ENCODE peak calls at places on chromosomes 6 and 20, in nine cellular contexts. G is mucosa of descending colon; M is adrenal gland; B is aorta; J is stimulated activated CD4-positive, alpha-beta T cell treated with anti-CD3 and anti-CD28 coated beads, Interleukin-12 subunit alpha, Interleukin-12 subunit beta, amount 100 ng/mL, for 4 hours; X is GM23338; P is T-helper 9 cell; N is astrocyte of the spinal cord; Z is stimulated activated CD8-positive, alpha-beta memory T cell treated with anti-CD3 and anti-CD28 coated beads, Interleukin-4, amount 100 ng/mL, for 4 hours. R is an unnamed sample.

GRCh38 chr20:62259294-62259565 is 20.9 kb downstream of the OSBPL2 start:
- DNase-seq in P (no peak), J (no peak), B (no peak), G (no peak), X (no peak), Z (no peak), M (no peak), N (no peak), R (no peak)

GRCh38 chr6:105164418-105164817 is 15.4 kb downstream of the POPDC3 start:
- DNase-seq in B (no peak), G (no peak), P (no peak), X (no peak), J (no peak), N (peak; percentile 16), Z (no peak), M (no peak), R (no peak)

GRCh38 chr20:44954198-44954597 is 6.0 kb downstream of the TOMM34 start:
- DNase-seq in B (no peak), Z (no peak), M (no peak), J (no peak), X (no peak), P (no peak), G (no peak), N (no peak), R (no peak)

GRCh38 chr20:55086421-55086820 is 611.0 kb downstream of the DOK5 start:
- DNase-seq in Z (no peak), X (no peak), G (no peak), N (no peak), P (no peak), B (no peak), M (no peak), J (no peak), R (no peak)

GRCh38 chr6:169073311-169073710 is 180.3 kb downstream of the THBS2 start:
- DNase-seq in M (no peak), B (no peak), G (no peak), X (no peak), J (no peak), N (peak; percentile 91), P (no peak), Z (no peak), R (no peak)

GRCh38 chr6:102553214-102553613 is 1159.7 kb downstream of the GRIK2 start:
- DNase-seq in M (no peak), Z (no peak), N (no peak), B (no peak), P (no peak), X (no peak), J (no peak), G (no peak), R (no peak)

GRCh38 chr6:15400572-15401004 is 154.7 kb downstream of the JARID2 start:
- DNase-seq in N (peak; percentile 32), X (peak; percentile 64), Z (no peak), J (no peak), B (peak; percentile 79), P (no peak), M (peak; percentile 73), G (peak; percentile 49), R (no peak)

GRCh38 chr6:156976144-156977088 is 199.2 kb downstream of the ARID1B start:
- DNase-seq in B (no peak), N (peak; percentile 63), J (no peak), X (peak; percentile 35), M (peak; percentile 46), Z (no peak), G (no peak), P (no peak), R (no peak)

GRCh38 chr6:33508935-33509926 is 54.9 kb downstream of the ZBTB9 start:
- DNase-seq in G (peak; percentile 4), X (peak; percentile 68), M (peak; percentile 12), N (no peak), J (no peak), B (no peak), P (no peak), Z (no peak), R (no peak)

GRCh38 chr6:53744321-53744720 is 50.5 kb upstream of the LRRC1 start:
- DNase-seq in Z (no peak), X (no peak), N (no peak), J (no peak), M (no peak), B (no peak), G (no peak), P (no peak), R (no peak)

GRCh38 chr6:106540907-106541306 is 88.4 kb downstream of the RTN4IP1 start:
- DNase-seq in G (no peak), Z (no peak), N (no peak), P (no peak), B (no peak), M (no peak), X (no peak), J (no peak), R (no peak)

GRCh38 chr6:98747960-98748359 is 86.4 kb upstream of the POU3F2 start:
- DNase-seq in G (no peak), X (no peak), N (no peak), J (no peak), B (no peak), P (no peak), Z (no peak), M (no peak), R (no peak)

GRCh38 chr20:40339661-40340449 is 349.2 kb downstream of the MAFB start:
- DNase-seq in G (peak; percentile 25), X (no peak), M (peak; percentile 68), J (no peak), B (no peak), P (no peak), N (no peak), Z (no peak), R (no peak)

GRCh38 chr6:43913388-43914271 is 143.6 kb downstream of the VEGFA start:
- DNase-seq in B (no peak), Z (no peak), P (no peak), M (no peak), J (no peak), X (no peak), G (peak; percentile 59), N (no peak), R (no peak)

GRCh38 chr6:34273242-34273805 is 24.5 kb upstream of the SMIM29 start:
- DNase-seq in N (peak; percentile 5), G (no peak), Z (no peak), X (no peak), J (no peak), B (no peak), P (no peak), M (peak; percentile 61), R (no peak)

GRCh38 chr6:5634525-5634924 is 372.2 kb downstream of the NRN1 start:
- DNase-seq in M (no peak), N (no peak), B (no peak), G (no peak), Z (no peak), X (no peak), P (no peak), J (no peak), R (no peak)

GRCh38 chr6:75446278-75446880 is 47.2 kb downstream of the FILIP1 start:
- DNase-seq in M (no peak), N (no peak), P (no peak), B (no peak), Z (no peak), J (no peak), X (no peak), G (no peak), R (no peak)

GRCh38 chr6:126475449-126475848 is 135.5 kb downstream of the CENPW start:
- DNase-seq in X (no peak), P (no peak), B (no peak), M (no peak), G (no peak), N (no peak), Z (no peak), J (no peak), R (no peak)

GRCh38 chr6:121161881-121162280 is 172.4 kb downstream of the TBC1D32 start:
- DNase-seq in B (no peak), J (no peak), M (no peak), X (no peak), P (no peak), Z (no peak), N (no peak), G (no peak), R (no peak)

GRCh38 chr6:90146914-90147668 is 149.6 kb downstream of the BACH2 start:
- DNase-seq in P (no peak), Z (no peak), N (no peak), G (no peak), X (no peak), M (no peak), J (no peak), B (no peak), R (no peak)

GRCh38 chr6:125101656-125102055 is 51.9 kb upstream of the TPD52L1 start:
- DNase-seq in B (no peak), M (no peak), X (no peak), J (no peak), P (no peak), G (no peak), N (no peak), Z (no peak), R (no peak)

GRCh38 chr6:108562503-108562993 is 1.8 kb downstream of the FOXO3 start:
- DNase-seq in J (no peak), Z (no peak), G (peak; percentile 72), N (peak; percentile 73), M (peak; percentile 36), B (peak; percentile 79), X (peak; percentile 94), P (no peak), R (peak; percentile 86)

GRCh38 chr6:39980839-39981580 is 46.7 kb upstream of the MOCS1 start:
- DNase-seq in J (no peak), B (no peak), M (peak; percentile 55), P (no peak), G (peak; percentile 71), X (peak; percentile 84), N (peak; percentile 40), Z (no peak), R (no peak)

GRCh38 chr6:129981598-129981997 is 36.8 kb upstream of the L3MBTL3 start:
- DNase-seq in B (no peak), X (no peak), G (no peak), N (peak; percentile 3), P (no peak), M (no peak), J (no peak), Z (no peak), R (no peak)

GRCh38 chr6:170152989-170153388 is 137.9 kb downstream of the DLL1 start:
- DNase-seq in B (no peak), P (no peak), G (peak; percentile 27), J (no peak), X (peak; percentile 65), N (peak; percentile 54), Z (no peak), M (peak; percentile 61), R (no peak)

GRCh38 chr20:61929971-61930666 is 135.6 kb downstream of the TAF4 start:
- DNase-seq in X (no peak), P (no peak), J (no peak), G (no peak), M (no peak), B (peak; percentile 65), Z (no peak), N (no peak), R (peak; percentile 66)

GRCh38 chr6:4055420-4056041 is 23.4 kb downstream of the FAM217A start:
- DNase-seq in J (no peak), G (peak; percentile 66), Z (no peak), N (peak; percentile 74), B (no peak), X (no peak), P (no peak), M (peak; percentile 65), R (no peak)

GRCh38 chr6:143754204-143754603 is 76.4 kb downstream of the PHACTR2 start:
- DNase-seq in G (no peak), M (no peak), N (no peak), B (no peak), P (no peak), J (no peak), Z (no peak), X (no peak), R (no peak)

GRCh38 chr20:57650756-57651483 is 30.7 kb upstream of the ZBP1 start:
- DNase-seq in P (no peak), J (no peak), M (no peak), Z (no peak), N (no peak), X (no peak), B (peak; percentile 59), G (no peak), R (peak; percentile 64)

GRCh38 chr6:112044856-112045255 is 9.0 kb upstream of the CCN6 start:
- DNase-seq in X (no peak), P (no peak), J (no peak), M (peak; percentile 54), G (no peak), B (no peak), N (peak; percentile 56), Z (no peak), R (no peak)

GRCh38 chr6:45964300-45964699 is 51.4 kb downstream of the CLIC5 start:
- DNase-seq in X (no peak), G (no peak), B (no peak), P (no peak), N (no peak), Z (no peak), M (no peak), J (no peak), R (no peak)